ENCODE peak calls at places on chromosomes 12 and 14, in five cellular contexts. I is aorta; M is Caki2; W is stimulated activated CD4-positive, alpha-beta T cell treated with anti-CD3 and anti-CD28 coated beads, Interleukin-1b, Interleukin-23, amount 100 ng/mL, for 24 hours; Z is B cell. J is an unnamed sample.
A peak's percentile ranks its signal among the peaks of the same experiment; 100 is the strongest.

GRCh38 chr12:80941916-80942315 is 4.2 kb upstream of the LIN7A start:
- DNase-seq in I (no peak), M (no peak), W (no peak), Z (no peak), J (no peak)

GRCh38 chr12:27000962-27001361 is 13.2 kb downstream of the TM7SF3 start:
- DNase-seq in I (no peak), M (no peak), W (no peak), Z (no peak), J (no peak)

GRCh38 chr12:48758186-48758585 is 30.7 kb downstream of the ADCY6 start:
- DNase-seq in I (no peak), M (no peak), W (no peak), Z (no peak), J (no peak)

GRCh38 chr12:8036366-8036765 is 3.9 kb downstream of the FOXJ2 start:
- DNase-seq in I (peak; percentile 81), M (no peak), W (no peak), Z (no peak), J (no peak)

GRCh38 chr14:22935156-22935555 is 6.0 kb upstream of the PRMT5 start:
- DNase-seq in I (no peak), M (no peak), W (no peak), Z (no peak), J (no peak)

GRCh38 chr12:2291182-2291832 is 238.5 kb downstream of the CACNA1C start:
- DNase-seq in I (no peak), M (peak; percentile 43), W (peak; percentile 3), Z (peak; percentile 42), J (no peak)

GRCh38 chr14:33464563-33464962 is 486.3 kb downstream of the EGLN3 start:
- DNase-seq in I (no peak), M (no peak), W (no peak), Z (no peak), J (no peak)

GRCh38 chr12:132154941-132155770 is 10.9 kb downstream of the NOC4L start:
- DNase-seq in I (peak; percentile 40), M (no peak), W (no peak), Z (no peak), J (no peak)

GRCh38 chr12:28235985-28236384 is 45.7 kb downstream of the CCDC91 start:
- DNase-seq in I (no peak), M (no peak), W (no peak), Z (no peak), J (no peak)

GRCh38 chr12:561116-561705 is 101.5 kb downstream of the B4GALNT3 start:
- DNase-seq in I (no peak), M (no peak), W (no peak), Z (no peak), J (no peak)

GRCh38 chr12:95116341-95116740 is 42.9 kb upstream of the NR2C1 start:
- DNase-seq in I (no peak), M (no peak), W (no peak), Z (no peak), J (no peak)

GRCh38 chr14:63777024-63777423 is 49.2 kb upstream of the SGPP1 start:
- DNase-seq in I (no peak), M (peak; percentile 18), W (no peak), Z (no peak), J (no peak)

GRCh38 chr14:105999361-106000028 is 473.1 kb downstream of the TMEM121 start:
- DNase-seq in I (peak; percentile 73), M (peak; percentile 6), W (no peak), Z (peak; percentile 65), J (peak; percentile 65)

GRCh38 chr12:12655061-12655460 is 40.9 kb downstream of the GPR19 start:
- DNase-seq in I (no peak), M (no peak), W (no peak), Z (no peak), J (no peak)

GRCh38 chr12:87086118-87086891 is 830.1 kb upstream of the MGAT4C start:
- DNase-seq in I (no peak), M (no peak), W (no peak), Z (no peak), J (no peak)

GRCh38 chr12:53258541-53259539 is 9.3 kb upstream of the ESPL1 start:
- DNase-seq in I (no peak), M (no peak), W (no peak), Z (no peak), J (no peak)

GRCh38 chr14:82655770-82656169 is 1122.1 kb upstream of the SEL1L start:
- DNase-seq in I (no peak), M (no peak), W (no peak), Z (no peak), J (no peak)

GRCh38 chr12:57823908-57824640 is 5.5 kb upstream of the AVIL start:
- DNase-seq in I (no peak), M (no peak), W (no peak), Z (no peak), J (no peak)

GRCh38 chr14:100537701-100538565 is 49.3 kb downstream of the BEGAIN start:
- DNase-seq in I (peak; percentile 34), M (no peak), W (no peak), Z (no peak), J (no peak)

GRCh38 chr12:110600254-110600653 is 13.7 kb upstream of the TCTN1 start:
- DNase-seq in I (no peak), M (peak; percentile 35), W (no peak), Z (no peak), J (no peak)

GRCh38 chr12:131942671-131943070 is 7.1 kb upstream of the EP400 start:
- DNase-seq in I (no peak), M (no peak), W (no peak), Z (no peak), J (no peak)

GRCh38 chr12:103368167-103368566 is 127.6 kb downstream of the C12orf42 start:
- DNase-seq in I (no peak), M (no peak), W (no peak), Z (no peak), J (no peak)

GRCh38 chr12:46342562-46343033 is 30.0 kb downstream of the SLC38A2 start:
- DNase-seq in I (no peak), M (no peak), W (no peak), Z (peak; percentile 48), J (no peak)

GRCh38 chr12:130405332-130405731 is 67.6 kb downstream of the PIWIL1 start:
- DNase-seq in I (no peak), M (no peak), W (no peak), Z (no peak), J (no peak)

GRCh38 chr12:22477166-22477893 is 67.0 kb downstream of the C2CD5 start:
- DNase-seq in I (no peak), M (no peak), W (no peak), Z (no peak), J (no peak)

J was measured in activated effector memory CD4-positive, alpha-beta T cell treated with Interleukin-2 at 50 U/mL for 16 hours.